ENCODE peak calls at places on chromosomes 11 and 22, in five cellular contexts. U is NCI-H1436, L is GM12865, Q is smooth muscle cell of the brain vasculature, C is A549. J is an unnamed sample.

GRCh38 chr11:23997356-23997755 is 499.5 kb upstream of the LUZP2 start:
- DNase-seq in U (no peak), L (no peak), Q (no peak), C (no peak), J (no peak)

GRCh38 chr22:26597026-26597425 is 7.1 kb upstream of the TPST2 start:
- DNase-seq in U (no peak), L (no peak), Q (no peak), C (no peak), J (no peak)

GRCh38 chr22:41320416-41321240 is 19.3 kb downstream of the ZC3H7B start:
- DNase-seq in U (no peak), L (no peak), Q (no peak), C (no peak), J (no peak)

GRCh38 chr11:34167961-34168360 is 62.5 kb downstream of the NAT10 start:
- DNase-seq in U (no peak), L (no peak), Q (no peak), C (no peak), J (no peak)

GRCh38 chr11:22920939-22921565 is 60.8 kb upstream of the CCDC179 start:
- DNase-seq in U (peak), L (peak), Q (peak), C (peak), J (no peak)

GRCh38 chr22:33018232-33018864 is 39.8 kb downstream of the SYN3 start:
- DNase-seq in U (peak), L (peak), Q (peak), C (peak), J (no peak)

GRCh38 chr22:49491726-49492125 is 335.9 kb downstream of the BRD1 start:
- DNase-seq in U (no peak), L (no peak), Q (no peak), C (no peak), J (no peak)

GRCh38 chr11:2563216-2564007 is 118.6 kb downstream of the KCNQ1 start:
- DNase-seq in U (no peak), L (no peak), Q (no peak), C (no peak), J (peak)

GRCh38 chr11:134230339-134230738 is 5.9 kb downstream of the VPS26B start:
- DNase-seq in U (no peak), L (peak), Q (no peak), C (no peak), J (no peak)

GRCh38 chr22:29253561-29254282 is 14.1 kb downstream of the RHBDD3 start:
- DNase-seq in U (no peak), L (no peak), Q (no peak), C (no peak), J (peak)

GRCh38 chr11:92591551-92591950 is 366.9 kb downstream of the FAT3 start:
- DNase-seq in U (no peak), L (no peak), Q (no peak), C (no peak), J (no peak)

GRCh38 chr11:6387811-6388599 is 2.3 kb upstream of the SMPD1 start:
- DNase-seq in U (no peak), L (no peak), Q (no peak), C (no peak), J (no peak)

GRCh38 chr22:32622004-32622761 is 147.6 kb downstream of the FBXO7 start:
- DNase-seq in U (no peak), L (no peak), Q (peak), C (no peak), J (no peak)

GRCh38 chr22:22916215-22916951 is 28.8 kb downstream of the IGLL5 start:
- DNase-seq in U (no peak), L (no peak), Q (no peak), C (no peak), J (no peak)

GRCh38 chr11:68362801-68363379 is 50.5 kb downstream of the LRP5 start:
- DNase-seq in U (no peak), L (no peak), Q (no peak), C (no peak), J (no peak)

GRCh38 chr22:37419916-37420655 is 7.2 kb downstream of the ELFN2 start:
- DNase-seq in U (no peak), L (peak), Q (no peak), C (no peak), J (no peak)

GRCh38 chr11:102849319-102849718 is 5.9 kb upstream of the MMP3 start:
- DNase-seq in U (no peak), L (no peak), Q (no peak), C (no peak), J (no peak)

GRCh38 chr11:124748481-124749338 is 3.3 kb downstream of the VSIG2 start:
- DNase-seq in U (no peak), L (no peak), Q (no peak), C (no peak), J (no peak)

GRCh38 chr11:69567951-69568808 is 72.8 kb upstream of the CCND1 start:
- DNase-seq in U (no peak), L (no peak), Q (no peak), C (no peak), J (no peak)

GRCh38 chr11:44751066-44751465 is 24.3 kb downstream of the TSPAN18 start:
- DNase-seq in U (no peak), L (no peak), Q (no peak), C (no peak), J (no peak)

GRCh38 chr22:20574920-20575353 is 67.5 kb downstream of the MED15 start:
- DNase-seq in U (no peak), L (no peak), Q (no peak), C (no peak), J (peak)

GRCh38 chr11:127873478-127873877 is 713.9 kb downstream of the ETS1 start:
- DNase-seq in U (no peak), L (no peak), Q (no peak), C (no peak), J (no peak)

GRCh38 chr11:71485466-71485865 is 32.5 kb downstream of the NADSYN1 start:
- DNase-seq in U (no peak), L (no peak), Q (no peak), C (no peak), J (peak)

GRCh38 chr11:72930011-72930410 is 115.8 kb downstream of the ATG16L2 start:
- DNase-seq in U (peak), L (peak), Q (no peak), C (no peak), J (no peak)

GRCh38 chr11:73652046-73652730 is 5.8 kb downstream of the PLEKHB1 start:
- DNase-seq in U (no peak), L (no peak), Q (no peak), C (no peak), J (no peak)

GRCh38 chr11:3085052-3085451 is 27.8 kb upstream of the CARS1 start:
- DNase-seq in U (no peak), L (no peak), Q (no peak), C (no peak), J (no peak)

GRCh38 chr11:29448246-29448877 is 568.5 kb downstream of the KCNA4 start:
- DNase-seq in U (peak), L (peak), Q (no peak), C (peak), J (no peak)

GRCh38 chr11:94169516-94169915 is 40.9 kb downstream of the PANX1 start:
- DNase-seq in U (no peak), L (no peak), Q (no peak), C (no peak), J (no peak)

GRCh38 chr22:27662359-27663030 is 139.1 kb downstream of the MN1 start:
- DNase-seq in U (no peak), L (no peak), Q (no peak), C (no peak), J (no peak)

J was measured in RWPE2.